ENCODE peak calls at places on chromosome 9, in nine cellular contexts. S is lung; Z is M059J; X is naive thymus-derived CD8-positive, alpha-beta T cell; N is caudate nucleus; U is uterus; V is fibroblast of the aortic adventitia; Y is GM12891; C is CD4-positive, alpha-beta memory T cell. F is an unnamed sample.
A peak's percentile ranks its signal among the peaks of the same experiment; 100 is the strongest.

GRCh38 chr9:70413427-70413797 is 1.0 kb downstream of the KLF9 start:
- DNase-seq in S (no peak), Z (no peak), X (peak; percentile 70), N (peak; percentile 83), U (no peak), V (no peak), Y (peak; percentile 36), C (no peak), F (no peak)

GRCh38 chr9:100492952-100493351 is 20.0 kb downstream of the TMEFF1 start:
- DNase-seq in S (no peak), Z (peak; percentile 75), X (no peak), N (peak; percentile 18), U (no peak), V (peak; percentile 55), Y (no peak), C (no peak), F (peak; percentile 50)

GRCh38 chr9:37364751-37365360 is 57.6 kb upstream of the GRHPR start:
- DNase-seq in S (no peak), Z (no peak), X (no peak), N (no peak), U (no peak), V (no peak), Y (no peak), C (no peak), F (peak; percentile 7)

GRCh38 chr9:134243778-134244467 is 79.6 kb upstream of the RNU6ATAC start:
- DNase-seq in S (peak; percentile 51), Z (no peak), X (peak; percentile 14), N (no peak), U (no peak), V (no peak), Y (peak; percentile 78), C (peak; percentile 28), F (no peak)

GRCh38 chr9:4864234-4864661 is 71.5 kb downstream of the RCL1 start:
- DNase-seq in S (peak; percentile 49), Z (no peak), X (no peak), N (no peak), U (no peak), V (no peak), Y (no peak), C (no peak), F (no peak)

GRCh38 chr9:4287886-4288588 is 11.8 kb downstream of the GLIS3 start:
- DNase-seq in S (no peak), Z (peak; percentile 67), X (no peak), N (no peak), U (no peak), V (no peak), Y (no peak), C (no peak), F (peak; percentile 53)

GRCh38 chr9:133558191-133559126 is 24.0 kb downstream of the ADAMTSL2 start:
- DNase-seq in S (no peak), Z (peak; percentile 81), X (no peak), N (peak; percentile 46), U (peak; percentile 34), V (peak; percentile 77), Y (peak; percentile 75), C (no peak), F (peak; percentile 23)

GRCh38 chr9:122572456-122572855 is 10.7 kb downstream of the OR1L8 start:
- DNase-seq in S (no peak), Z (peak; percentile 18), X (no peak), N (no peak), U (no peak), V (no peak), Y (no peak), C (no peak), F (peak; percentile 20)

GRCh38 chr9:92668746-92669526 is 995 bp downstream of the IPPK start:
- DNase-seq in S (peak; percentile 69), Z (peak; percentile 76), X (no peak), N (no peak), U (no peak), V (peak; percentile 51), Y (no peak), C (peak; percentile 18), F (peak; percentile 73)